ENCODE peak calls at places on chromosomes 7 and 10, in nine cellular contexts. B is Jurkat, Clone E6-1; O is A549; G is GM23248; R is WERI-Rb-1; M is neural progenitor cell; Y is NB4; E is endothelial cell of umbilical vein; P is cardiac muscle cell. T is an unnamed sample.
A peak's percentile ranks its signal among the peaks of the same experiment; 100 is the strongest.

GRCh38 chr7:44470080-44470479 is 20.4 kb downstream of the NUDCD3 start:
- DNase-seq in B (no peak), O (no peak), G (no peak), R (no peak), M (no peak), Y (no peak), E (no peak), P (no peak), T (no peak)

GRCh38 chr7:47435889-47436312 is 146.0 kb downstream of the TNS3 start:
- DNase-seq in B (no peak), O (peak; percentile 79), G (peak; percentile 86), R (peak; percentile 61), M (peak; percentile 76), Y (peak; percentile 78), E (peak; percentile 68), P (peak; percentile 76), T (peak; percentile 91)

GRCh38 chr7:33933611-33934281 is 28.4 kb downstream of the BMPER start:
- DNase-seq in B (no peak), O (peak; percentile 30), G (peak; percentile 98), R (no peak), M (no peak), Y (no peak), E (no peak), P (no peak), T (peak; percentile 70)

GRCh38 chr10:77686096-77686495 is 48.5 kb upstream of the KCNMA1 start:
- DNase-seq in B (no peak), O (no peak), G (no peak), R (no peak), M (peak; percentile 34), Y (no peak), E (no peak), P (no peak), T (no peak)

GRCh38 chr7:155247479-155248365 is 50.0 kb upstream of the INSIG1 start:
- DNase-seq in B (no peak), O (no peak), G (peak; percentile 40), R (no peak), M (no peak), Y (no peak), E (no peak), P (no peak), T (no peak)

GRCh38 chr10:62384447-62385081 is 10.4 kb downstream of the ZNF365 start:
- DNase-seq in B (no peak), O (no peak), G (peak; percentile 39), R (no peak), M (no peak), Y (no peak), E (no peak), P (no peak), T (no peak)

GRCh38 chr7:11237742-11238141 is 264.1 kb downstream of the PHF14 start:
- DNase-seq in B (no peak), O (no peak), G (no peak), R (no peak), M (no peak), Y (no peak), E (no peak), P (no peak), T (no peak)

GRCh38 chr7:30468791-30469190 is 9.8 kb downstream of the NOD1 start:
- DNase-seq in B (no peak), O (no peak), G (peak; percentile 77), R (no peak), M (no peak), Y (no peak), E (no peak), P (no peak), T (peak; percentile 83)

GRCh38 chr7:17301491-17302101 is 3.1 kb downstream of the AHR start:
- DNase-seq in B (peak; percentile 18), O (peak; percentile 53), G (peak; percentile 73), R (peak; percentile 24), M (peak; percentile 43), Y (peak; percentile 68), E (peak; percentile 77), P (peak; percentile 64), T (peak; percentile 75)

GRCh38 chr7:150897502-150898474 is 45.5 kb downstream of the AOC1 start:
- DNase-seq in B (no peak), O (no peak), G (no peak), R (no peak), M (no peak), Y (peak; percentile 80), E (no peak), P (no peak), T (no peak)

GRCh38 chr10:118498623-118499022 is 96.8 kb downstream of the PRLHR start:
- DNase-seq in B (no peak), O (peak; percentile 18), G (no peak), R (no peak), M (no peak), Y (no peak), E (no peak), P (no peak), T (no peak)

GRCh38 chr10:110358869-110359629 is 54.3 kb upstream of the SMNDC1 start:
- DNase-seq in B (no peak), O (peak; percentile 37), G (peak; percentile 48), R (no peak), M (no peak), Y (peak; percentile 19), E (no peak), P (peak; percentile 48), T (peak; percentile 52)

GRCh38 chr10:92689663-92690210 is at the start of gene HHEX:
- DNase-seq in B (no peak), O (peak; percentile 78), G (peak; percentile 58), R (peak; percentile 65), M (peak; percentile 79), Y (peak; percentile 96), E (peak; percentile 80), P (peak; percentile 52), T (peak; percentile 64)

GRCh38 chr7:842436-843031 is 10.3 kb downstream of the SUN1 start:
- DNase-seq in B (no peak), O (no peak), G (peak; percentile 15), R (no peak), M (no peak), Y (no peak), E (no peak), P (no peak), T (no peak)

GRCh38 chr7:157043745-157044144 is 33.3 kb upstream of the MNX1 start:
- DNase-seq in B (no peak), O (no peak), G (peak; percentile 95), R (no peak), M (no peak), Y (peak; percentile 59), E (no peak), P (no peak), T (peak; percentile 72)

GRCh38 chr7:98358706-98359105 is 42.2 kb downstream of the BAIAP2L1 start:
- DNase-seq in B (no peak), O (no peak), G (no peak), R (no peak), M (no peak), Y (no peak), E (no peak), P (no peak), T (no peak)

GRCh38 chr10:96670786-96671185 is 49.5 kb downstream of the PIK3AP1 start:
- DNase-seq in B (no peak), O (peak; percentile 39), G (no peak), R (no peak), M (no peak), Y (no peak), E (no peak), P (no peak), T (no peak)
- H3K4me3 ChIP-seq in B (no peak overlapping the region), O (no peak overlapping the region), G (no peak overlapping the region), R (no peak overlapping the region), M (no peak overlapping the region), Y (no peak overlapping the region), E (no peak overlapping the region), P (no peak overlapping the region), T (no peak overlapping the region)

GRCh38 chr10:3774018-3774813 is 10.8 kb downstream of the KLF6 start:
- DNase-seq in B (no peak), O (no peak), G (peak; percentile 67), R (peak; percentile 28), M (no peak), Y (no peak), E (peak; percentile 83), P (no peak), T (peak; percentile 41)
- H3K4me3 ChIP-seq in B (no peak overlapping the region), O (no peak overlapping the region), G (no peak overlapping the region), R (no peak overlapping the region), M (no peak overlapping the region), Y (no peak overlapping the region), E (no peak overlapping the region), P (no peak overlapping the region), T (no peak overlapping the region)

DNA sequence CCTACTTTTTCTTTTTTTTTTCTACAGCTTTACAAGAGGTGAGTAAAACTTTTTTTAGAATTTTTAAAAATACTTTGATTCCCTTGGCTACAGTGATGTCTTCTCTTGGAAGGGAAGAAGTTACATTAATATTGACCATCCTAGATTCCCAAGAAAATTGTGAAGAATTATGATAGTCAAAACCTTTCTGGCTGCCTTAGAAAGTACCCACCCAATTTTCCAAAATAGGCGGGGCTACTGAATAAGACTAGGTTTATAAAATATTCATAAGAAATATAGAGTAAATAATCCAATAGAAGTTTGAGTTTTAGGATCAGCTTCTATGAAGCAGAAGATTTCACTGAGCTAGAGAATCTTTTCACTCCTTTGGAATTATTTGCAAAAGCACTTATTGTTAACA is 3.0 kb downstream of the COL1A2 start:
- DNase-seq in B (no peak), O (no peak), G (peak; percentile 73), R (no peak), M (no peak), Y (no peak), E (no peak), P (no peak), T (peak; percentile 68)
- H3K4me3 ChIP-seq in B (no peak overlapping the region), O (no peak overlapping the region), G (peak overlapping the region; percentile 99), R (no peak overlapping the region), M (no peak overlapping the region), Y (no peak overlapping the region), E (no peak overlapping the region), P (no peak overlapping the region), T (peak overlapping the region; percentile 96)

GRCh38 chr7:71131753-71132520 is at the start of gene GALNT17:
- DNase-seq in B (no peak), O (no peak), G (no peak), R (peak; percentile 8), M (peak; percentile 63), Y (no peak), E (no peak), P (peak; percentile 39), T (no peak)
- H3K4me3 ChIP-seq in B (no peak within 1 kb of the TSS), O (peak within 1 kb of the TSS; percentile 26), G (peak within 1 kb of the TSS; percentile 48), R (peak within 1 kb of the TSS; percentile 53), M (peak within 1 kb of the TSS; percentile 91), Y (no peak within 1 kb of the TSS), E (no peak within 1 kb of the TSS), P (peak within 1 kb of the TSS; percentile 75), T (no peak within 1 kb of the TSS)

T was measured in fibroblast of the aortic adventitia.